ENCODE peak calls at places on chromosomes 6 and 20, in six cellular contexts. One of them, this sample, is unnamed. For H3K4me1, the result is how much of the 10 kb centered on the place peaks cover.

GRCh38 chr6:19369770-19370169 is 467.4 kb upstream of the ID4 start:
- DNase-seq in endothelial cell of umbilical vein: no peak
- DNase-seq in prostate gland: no peak
- DNase-seq in cardiac muscle cell: no peak
- DNase-seq in adrenal gland: no peak
- DNase-seq in transverse colon: no peak
- DNase-seq in this sample: no peak

GRCh38 chr6:130381459-130382380 is 15.9 kb downstream of the TMEM200A start:
- DNase-seq in endothelial cell of umbilical vein: no peak
- DNase-seq in cardiac muscle cell: no peak
- DNase-seq in prostate gland: no peak
- DNase-seq in transverse colon: no peak
- DNase-seq in adrenal gland: no peak
- DNase-seq in this sample: no peak

GRCh38 chr6:39608652-39609345 is 116.4 kb downstream of the KIF6 start:
- DNase-seq in endothelial cell of umbilical vein: no peak
- DNase-seq in adrenal gland: no peak
- DNase-seq in cardiac muscle cell: no peak
- DNase-seq in transverse colon: no peak
- DNase-seq in prostate gland: no peak
- DNase-seq in this sample: no peak

GRCh38 chr6:161261325-161261724 is 12.5 kb downstream of the AGPAT4 start:
- DNase-seq in transverse colon: no peak
- DNase-seq in cardiac muscle cell: no peak
- DNase-seq in prostate gland: no peak
- DNase-seq in adrenal gland: no peak
- DNase-seq in endothelial cell of umbilical vein: no peak
- DNase-seq in this sample: no peak

GRCh38 chr20:20491784-20492145 is 123.9 kb downstream of the INSM1 start:
- DNase-seq in endothelial cell of umbilical vein: no peak
- DNase-seq in transverse colon: no peak
- DNase-seq in cardiac muscle cell: no peak
- DNase-seq in prostate gland: no peak
- DNase-seq in adrenal gland: no peak
- DNase-seq in this sample: no peak

GRCh38 chr6:26122793-26123674 is 35.8 kb downstream of the HFE start:
- DNase-seq in transverse colon: peak
- DNase-seq in adrenal gland: peak
- DNase-seq in cardiac muscle cell: peak
- DNase-seq in prostate gland: peak
- DNase-seq in endothelial cell of umbilical vein: peak
- DNase-seq in this sample: peak

GRCh38 chr6:67345946-67346345 is 1289.1 kb upstream of the ADGRB3 start:
- DNase-seq in cardiac muscle cell: peak
- DNase-seq in prostate gland: no peak
- DNase-seq in transverse colon: no peak
- DNase-seq in endothelial cell of umbilical vein: no peak
- DNase-seq in adrenal gland: no peak
- DNase-seq in this sample: no peak

GRCh38 chr6:4848382-4849068 is 72.3 kb downstream of the CDYL start:
- DNase-seq in adrenal gland: no peak
- DNase-seq in transverse colon: peak
- DNase-seq in cardiac muscle cell: no peak
- DNase-seq in prostate gland: no peak
- DNase-seq in endothelial cell of umbilical vein: peak
- DNase-seq in this sample: no peak

GRCh38 chr6:106799008-106799952 is 169.9 kb downstream of the QRSL1 start:
- DNase-seq in transverse colon: no peak
- DNase-seq in prostate gland: no peak
- DNase-seq in adrenal gland: no peak
- DNase-seq in cardiac muscle cell: peak
- DNase-seq in endothelial cell of umbilical vein: no peak
- DNase-seq in this sample: peak

GRCh38 chr6:139747154-139747553 is 372.7 kb upstream of the CITED2 start:
- DNase-seq in endothelial cell of umbilical vein: no peak
- DNase-seq in prostate gland: no peak
- DNase-seq in cardiac muscle cell: no peak
- DNase-seq in adrenal gland: no peak
- DNase-seq in transverse colon: no peak
- DNase-seq in this sample: no peak

GRCh38 chr6:139744038-139744437 is 369.6 kb upstream of the CITED2 start:
- DNase-seq in transverse colon: no peak
- DNase-seq in cardiac muscle cell: no peak
- DNase-seq in prostate gland: no peak
- DNase-seq in adrenal gland: no peak
- DNase-seq in endothelial cell of umbilical vein: no peak
- DNase-seq in this sample: no peak

GRCh38 chr6:139744891-139745290 is 370.4 kb upstream of the CITED2 start:
- DNase-seq in adrenal gland: no peak
- DNase-seq in endothelial cell of umbilical vein: peak
- DNase-seq in cardiac muscle cell: no peak
- DNase-seq in transverse colon: no peak
- DNase-seq in prostate gland: no peak
- DNase-seq in this sample: no peak

GRCh38 chr6:139742671-139743070 is 368.2 kb upstream of the CITED2 start:
- DNase-seq in adrenal gland: no peak
- DNase-seq in cardiac muscle cell: no peak
- DNase-seq in transverse colon: no peak
- DNase-seq in prostate gland: no peak
- DNase-seq in endothelial cell of umbilical vein: no peak
- DNase-seq in this sample: no peak

GRCh38 chr6:139743629-139744028 is 369.2 kb upstream of the CITED2 start:
- DNase-seq in cardiac muscle cell: peak
- DNase-seq in transverse colon: no peak
- DNase-seq in endothelial cell of umbilical vein: peak
- DNase-seq in prostate gland: no peak
- DNase-seq in adrenal gland: no peak
- DNase-seq in this sample: no peak
- H3K4me1 ChIP-seq in cardiac muscle cell: under half
- H3K4me1 ChIP-seq in transverse colon: under half
- H3K4me1 ChIP-seq in endothelial cell of umbilical vein: under half
- H3K4me1 ChIP-seq in prostate gland: under half
- H3K4me1 ChIP-seq in adrenal gland: under half
- H3K4me1 ChIP-seq in this sample: under half

DNA sequence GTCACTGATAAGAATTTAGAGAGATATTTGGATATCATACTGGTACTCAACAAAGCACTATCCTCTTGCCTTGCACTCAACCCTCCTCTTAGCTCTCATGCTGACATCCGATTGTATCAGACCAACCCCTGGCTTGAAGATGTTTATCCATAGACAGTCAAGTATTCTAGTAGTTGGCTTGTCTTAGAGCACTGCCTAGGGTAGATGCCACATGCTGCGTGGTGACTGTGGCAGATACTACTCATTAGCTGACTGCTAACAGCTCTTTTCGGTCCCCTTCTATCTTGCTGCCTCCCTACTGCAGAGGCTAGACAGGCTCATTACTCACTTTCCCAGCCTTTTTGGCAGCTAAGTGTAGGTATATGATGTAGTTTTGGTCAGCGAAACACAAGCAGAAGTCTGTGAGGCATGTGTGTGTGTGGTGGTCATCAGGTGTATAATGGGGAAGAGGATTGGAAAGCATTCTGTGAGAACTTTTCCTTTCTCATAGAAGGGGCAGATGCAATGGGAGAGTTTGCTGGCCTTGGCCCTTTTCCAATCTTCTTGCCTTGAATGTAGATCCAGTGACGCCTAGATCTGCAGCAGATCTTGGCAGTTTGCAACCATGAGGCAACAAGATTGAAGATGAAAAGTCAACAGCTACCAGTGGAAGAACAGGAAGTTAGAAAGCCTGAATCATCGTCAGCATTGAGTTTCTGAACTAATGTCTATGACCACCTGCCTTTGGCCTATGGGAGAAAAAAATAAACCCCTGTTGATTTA is 4.4 kb upstream of the IFNGR1 start:
- DNase-seq in cardiac muscle cell: peak
- DNase-seq in adrenal gland: peak
- DNase-seq in transverse colon: no peak
- DNase-seq in endothelial cell of umbilical vein: peak
- DNase-seq in prostate gland: peak
- DNase-seq in this sample: no peak
- H3K4me1 ChIP-seq in cardiac muscle cell: under half
- H3K4me1 ChIP-seq in adrenal gland: under half
- H3K4me1 ChIP-seq in transverse colon: under half
- H3K4me1 ChIP-seq in endothelial cell of umbilical vein: under half
- H3K4me1 ChIP-seq in prostate gland: under half
- H3K4me1 ChIP-seq in this sample: under half

GRCh38 chr20:2305479-2305878 is 9.7 kb downstream of the TGM3 start:
- DNase-seq in transverse colon: no peak
- DNase-seq in prostate gland: no peak
- DNase-seq in endothelial cell of umbilical vein: no peak
- DNase-seq in cardiac muscle cell: no peak
- DNase-seq in adrenal gland: no peak
- DNase-seq in this sample: no peak

GRCh38 chr20:2302369-2302768 is 6.6 kb downstream of the TGM3 start:
- DNase-seq in prostate gland: no peak
- DNase-seq in transverse colon: no peak
- DNase-seq in adrenal gland: no peak
- DNase-seq in endothelial cell of umbilical vein: no peak
- DNase-seq in cardiac muscle cell: no peak
- DNase-seq in this sample: no peak

GRCh38 chr20:2303693-2304092 is 7.9 kb downstream of the TGM3 start:
- DNase-seq in endothelial cell of umbilical vein: no peak
- DNase-seq in adrenal gland: no peak
- DNase-seq in cardiac muscle cell: no peak
- DNase-seq in transverse colon: no peak
- DNase-seq in prostate gland: no peak
- DNase-seq in this sample: no peak

GRCh38 chr20:2305946-2306345 is 10.1 kb downstream of the TGM3 start:
- DNase-seq in cardiac muscle cell: no peak
- DNase-seq in adrenal gland: no peak
- DNase-seq in transverse colon: peak
- DNase-seq in prostate gland: no peak
- DNase-seq in endothelial cell of umbilical vein: no peak
- DNase-seq in this sample: no peak

DNA sequence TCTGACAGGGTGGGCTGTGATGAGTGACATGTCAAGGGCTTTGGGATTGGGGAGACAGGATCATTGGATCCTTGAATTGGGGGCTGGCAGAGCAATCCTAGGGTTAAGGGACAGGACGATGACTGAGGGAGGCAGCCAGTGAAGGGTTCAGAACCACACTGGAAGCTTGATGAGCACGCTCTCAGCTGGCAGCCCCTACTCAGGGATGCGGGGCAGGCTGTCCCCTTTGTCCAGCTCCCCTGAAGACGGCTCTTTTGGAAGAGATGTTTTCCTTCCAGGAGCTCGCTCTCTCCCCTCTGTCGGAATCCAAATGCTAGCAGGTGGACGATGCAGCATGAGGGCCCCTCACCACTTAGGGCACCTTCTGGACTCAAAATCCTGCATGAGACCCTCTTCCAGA is 8.4 kb downstream of the TGM3 start:
- DNase-seq in cardiac muscle cell: no peak
- DNase-seq in transverse colon: no peak
- DNase-seq in endothelial cell of umbilical vein: no peak
- DNase-seq in prostate gland: no peak
- DNase-seq in adrenal gland: no peak
- DNase-seq in this sample: no peak
- H3K4me1 ChIP-seq in cardiac muscle cell: under half
- H3K4me1 ChIP-seq in transverse colon: under half
- H3K4me1 ChIP-seq in endothelial cell of umbilical vein: under half
- H3K4me1 ChIP-seq in prostate gland: under half
- H3K4me1 ChIP-seq in adrenal gland: under half
- H3K4me1 ChIP-seq in this sample: under half

GRCh38 chr6:151682251-151682650 is 125.2 kb upstream of the ESR1 start:
- DNase-seq in transverse colon: no peak
- DNase-seq in endothelial cell of umbilical vein: no peak
- DNase-seq in prostate gland: no peak
- DNase-seq in adrenal gland: no peak
- DNase-seq in cardiac muscle cell: no peak
- DNase-seq in this sample: no peak
- H3K4me1 ChIP-seq in transverse colon: under half
- H3K4me1 ChIP-seq in endothelial cell of umbilical vein: under half
- H3K4me1 ChIP-seq in prostate gland: under half
- H3K4me1 ChIP-seq in adrenal gland: under half
- H3K4me1 ChIP-seq in cardiac muscle cell: under half
- H3K4me1 ChIP-seq in this sample: under half

This sample was measured in breast epithelium.